ENCODE peak calls at places on chromosomes 2 and 18, in four cellular contexts. One of them, this sample, is unnamed.

GRCh38 chr2:69993708-69994107 is 32.3 kb upstream of the ASPRV1 start:
- DNase-seq in H1: no peak
- DNase-seq in HepG2: no peak
- DNase-seq in GM12878: no peak
- DNase-seq in this sample: no peak

GRCh38 chr2:232328516-232329460 is 49.8 kb upstream of the ALPP start:
- DNase-seq in H1: no peak
- DNase-seq in HepG2: no peak
- DNase-seq in GM12878: no peak
- DNase-seq in this sample: no peak

GRCh38 chr18:45687617-45688016 is 36.4 kb upstream of the SLC14A1 start:
- DNase-seq in H1: no peak
- DNase-seq in HepG2: no peak
- DNase-seq in GM12878: no peak
- DNase-seq in this sample: no peak

GRCh38 chr2:225091336-225091735 is 49.1 kb upstream of the DOCK10 start:
- DNase-seq in H1: no peak
- DNase-seq in HepG2: no peak
- DNase-seq in GM12878: no peak
- DNase-seq in this sample: no peak

GRCh38 chr2:74146929-74147728 is 583 bp downstream of the BOLA3 start:
- DNase-seq in H1: no peak
- DNase-seq in HepG2: peak; percentile 51
- DNase-seq in GM12878: no peak
- DNase-seq in this sample: no peak

GRCh38 chr2:205170399-205170798 is 511.9 kb upstream of the NRP2 start:
- DNase-seq in H1: no peak
- DNase-seq in HepG2: no peak
- DNase-seq in GM12878: no peak
- DNase-seq in this sample: no peak

GRCh38 chr2:229445501-229446294 is 174.6 kb upstream of the PID1 start:
- DNase-seq in H1: no peak
- DNase-seq in HepG2: no peak
- DNase-seq in GM12878: no peak
- DNase-seq in this sample: no peak

GRCh38 chr2:237720962-237721361 is 77.6 kb upstream of the RBM44 start:
- DNase-seq in H1: no peak
- DNase-seq in HepG2: no peak
- DNase-seq in GM12878: no peak
- DNase-seq in this sample: no peak

GRCh38 chr2:74291891-74292621 is 51.2 kb downstream of the SLC4A5 start:
- DNase-seq in H1: no peak
- DNase-seq in HepG2: no peak
- DNase-seq in GM12878: no peak
- DNase-seq in this sample: no peak

GRCh38 chr2:136495636-136496035 is 269.7 kb upstream of the THSD7B start:
- DNase-seq in H1: no peak
- DNase-seq in HepG2: no peak
- DNase-seq in GM12878: peak; percentile 5
- DNase-seq in this sample: no peak

DNA sequence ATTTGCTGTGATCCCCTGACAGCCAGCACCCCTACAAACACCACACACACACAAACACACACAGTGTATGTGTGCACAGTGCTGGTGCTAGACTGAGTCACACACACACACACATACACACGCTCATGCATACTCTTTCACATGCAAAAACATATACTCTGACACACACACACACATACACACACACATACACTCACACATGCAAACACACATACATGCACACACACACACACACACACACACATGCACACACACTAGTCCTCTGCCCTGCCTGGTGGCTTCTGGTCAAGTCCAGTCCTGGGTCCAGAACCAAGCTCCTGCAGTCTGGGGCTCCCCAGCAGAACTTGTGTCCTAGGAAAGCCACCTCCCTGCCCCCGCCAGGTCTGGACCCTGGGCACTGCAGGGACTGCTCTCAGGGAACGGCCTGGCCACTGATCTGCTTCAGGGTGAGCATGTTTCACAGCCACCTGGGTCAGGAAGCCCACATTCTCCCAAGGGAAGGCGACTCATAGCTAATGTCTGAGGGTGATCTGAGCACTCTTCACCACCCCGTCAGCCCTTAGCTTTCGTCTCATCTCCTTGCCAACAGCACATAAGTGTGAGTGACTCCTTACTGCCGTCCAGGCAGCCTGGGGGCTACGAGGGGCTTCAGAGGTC is 88.2 kb downstream of the MCFD2 start:
- DNase-seq in H1: no peak
- DNase-seq in HepG2: no peak
- DNase-seq in GM12878: no peak
- DNase-seq in this sample: no peak
- TF ChIP-seq SP1 in H1: no peak
- TF ChIP-seq SP1 in HepG2: peak; percentile 25
- TF ChIP-seq SP1 in GM12878: no peak
- TF ChIP-seq SP1 in this sample: no peak

DNA sequence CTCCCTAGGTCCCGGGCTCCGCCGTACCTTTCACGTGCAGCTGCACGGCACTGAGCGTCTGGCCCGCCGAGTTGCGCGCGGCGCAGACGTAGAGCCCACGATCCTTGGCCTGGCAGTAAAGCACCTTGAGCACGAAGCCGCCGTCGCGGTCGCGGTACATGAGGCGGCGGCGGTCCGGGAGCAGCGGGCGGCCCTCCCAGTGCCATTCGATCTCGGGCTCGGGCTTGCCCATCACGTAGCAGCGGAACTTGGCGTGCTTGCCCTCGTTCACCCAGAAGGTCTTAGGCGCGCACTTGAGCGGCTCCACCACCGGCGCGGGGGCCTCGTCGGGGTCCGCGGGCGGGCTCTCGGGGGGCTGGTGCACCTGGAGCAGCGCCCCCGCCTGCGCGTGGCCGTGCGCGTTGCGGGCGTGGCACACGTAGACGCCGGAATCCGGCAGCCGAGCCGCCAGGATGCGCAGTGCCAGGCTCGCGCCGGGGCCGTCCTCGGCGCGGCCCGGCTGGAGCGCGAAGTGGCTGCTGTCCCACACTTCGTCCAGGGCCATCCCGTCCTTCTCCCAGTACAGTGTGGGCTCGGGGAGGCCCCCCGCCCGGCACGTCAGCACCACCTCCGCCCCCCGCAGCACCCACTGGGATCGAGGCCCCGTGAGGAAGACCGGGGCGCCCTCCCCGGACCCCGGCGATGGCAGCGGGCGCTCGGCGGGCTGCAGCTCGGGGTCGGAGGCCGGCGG is 980 bp downstream of the OBSL1 start:
- DNase-seq in H1: no peak
- DNase-seq in HepG2: no peak
- DNase-seq in GM12878: no peak
- DNase-seq in this sample: peak; percentile 53
- TF ChIP-seq SUZ12 in H1: no peak
- TF ChIP-seq SUZ12 in HepG2: no peak
- TF ChIP-seq SUZ12 in GM12878: no peak
- TF ChIP-seq SUZ12 in this sample: no peak

GRCh38 chr18:58362027-58362575 is 266.8 kb downstream of the ALPK2 start:
- DNase-seq in H1: no peak
- DNase-seq in HepG2: no peak
- DNase-seq in GM12878: no peak
- DNase-seq in this sample: no peak
- TF ChIP-seq SP1 in H1: no peak
- TF ChIP-seq SP1 in HepG2: no peak
- TF ChIP-seq SP1 in GM12878: no peak
- TF ChIP-seq SP1 in this sample: no peak

DNA sequence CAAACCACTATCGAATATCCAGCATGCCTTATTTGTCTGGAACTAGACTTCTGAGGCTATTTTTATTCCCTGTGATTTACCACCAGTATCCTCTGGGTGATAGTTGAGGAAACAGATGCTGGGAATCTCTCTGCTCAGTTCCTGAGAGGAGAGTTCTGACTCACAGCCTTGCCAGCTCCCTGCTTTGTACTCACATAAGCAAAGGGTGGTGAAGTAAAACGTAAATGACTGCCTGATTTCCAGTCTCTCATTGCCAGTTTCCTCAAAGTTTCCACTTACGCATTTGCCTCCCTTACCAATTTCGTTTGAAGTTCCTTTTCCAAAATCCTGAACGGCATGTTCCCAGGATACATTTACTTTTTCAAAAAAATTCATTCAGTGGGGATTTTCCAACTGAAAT is 69.2 kb upstream of the HNRNPA3 start:
- DNase-seq in H1: no peak
- DNase-seq in HepG2: no peak
- DNase-seq in GM12878: no peak
- DNase-seq in this sample: peak; percentile 23
- TF ChIP-seq SUZ12 in H1: no peak
- TF ChIP-seq SUZ12 in HepG2: no peak
- TF ChIP-seq SUZ12 in GM12878: no peak
- TF ChIP-seq SUZ12 in this sample: no peak

DNA sequence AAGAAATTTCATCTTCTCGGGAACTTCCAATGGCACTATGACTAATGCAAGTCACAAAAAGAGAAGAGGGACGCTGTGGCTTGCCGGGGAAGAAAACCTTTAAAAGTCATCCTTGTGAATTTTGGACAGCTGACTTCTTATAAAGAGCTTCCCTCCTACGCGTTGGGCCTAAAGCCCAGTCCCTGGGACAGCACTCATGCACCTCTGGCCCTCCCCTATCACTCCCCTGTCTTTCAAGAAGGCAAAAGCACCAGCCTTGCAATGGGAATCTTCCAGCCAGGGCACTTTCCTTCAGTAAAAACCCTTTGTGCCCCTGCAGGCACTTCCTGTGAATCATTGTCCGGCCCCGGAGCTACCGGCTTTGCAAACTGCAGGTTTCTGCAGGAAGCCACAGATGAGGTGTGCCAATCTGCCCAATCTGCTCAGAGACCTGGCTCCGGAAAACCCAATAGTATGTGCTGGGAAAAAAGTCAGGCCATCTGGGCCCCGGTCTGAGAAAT is 7.1 kb downstream of the MREG start:
- DNase-seq in H1: peak; percentile 39
- DNase-seq in HepG2: no peak
- DNase-seq in GM12878: peak; percentile 73
- DNase-seq in this sample: no peak
- TF ChIP-seq SP1 in H1: no peak
- TF ChIP-seq SP1 in HepG2: no peak
- TF ChIP-seq SP1 in GM12878: no peak
- TF ChIP-seq SP1 in this sample: no peak

DNA sequence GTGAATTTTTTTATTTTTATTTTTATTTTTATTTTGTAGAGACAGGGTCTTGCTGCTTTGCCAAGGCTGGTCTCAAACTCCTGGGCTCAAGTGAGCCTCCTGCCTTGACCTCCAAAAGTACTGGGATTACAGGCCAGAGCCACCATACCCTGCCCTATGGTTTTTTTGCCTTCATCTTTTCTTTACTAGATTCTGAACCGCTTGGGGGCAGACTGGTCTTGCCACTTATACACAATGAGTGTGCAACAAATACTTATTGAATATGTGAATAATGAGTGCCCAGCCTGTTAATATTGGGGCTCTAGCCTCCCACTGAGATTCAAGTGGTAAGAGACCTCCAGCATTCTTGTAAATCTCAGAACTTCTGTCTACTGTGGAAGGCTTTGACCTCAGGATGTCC is 3.9 kb downstream of the NCK2 start:
- DNase-seq in H1: no peak
- DNase-seq in HepG2: no peak
- DNase-seq in GM12878: no peak
- DNase-seq in this sample: no peak
- TF ChIP-seq SUZ12 in H1: no peak
- TF ChIP-seq SUZ12 in HepG2: no peak
- TF ChIP-seq SUZ12 in GM12878: no peak
- TF ChIP-seq SUZ12 in this sample: no peak